ENCODE peak calls at places on chromosomes 12 and 14, in four cellular contexts. One of them, this sample, is unnamed. For H3K9me3 and H3K36me3, the result is how much of the 10 kb centered on the place peaks cover.

GRCh38 chr14:33564774-33565630 is 385.9 kb downstream of the EGLN3 start:
- DNase-seq in DND-41: no peak
- DNase-seq in lower lobe of right lung: no peak
- DNase-seq in effector memory CD4-positive, alpha-beta T cell: no peak
- DNase-seq in this sample: peak

GRCh38 chr14:67798731-67799130 is 17.7 kb downstream of the ZFYVE26 start:
- DNase-seq in DND-41: no peak
- DNase-seq in lower lobe of right lung: no peak
- DNase-seq in effector memory CD4-positive, alpha-beta T cell: no peak
- DNase-seq in this sample: no peak

GRCh38 chr12:49369723-49370145 is 2.5 kb downstream of the SPATS2 start:
- DNase-seq in effector memory CD4-positive, alpha-beta T cell: no peak
- DNase-seq in lower lobe of right lung: no peak
- DNase-seq in DND-41: peak
- DNase-seq in this sample: peak

GRCh38 chr12:89439946-89440345 is 84.7 kb downstream of the GALNT4 start:
- DNase-seq in DND-41: no peak
- DNase-seq in lower lobe of right lung: no peak
- DNase-seq in effector memory CD4-positive, alpha-beta T cell: no peak
- DNase-seq in this sample: no peak

GRCh38 chr12:39632670-39633069 is 13.1 kb upstream of the ABCD2 start:
- DNase-seq in DND-41: no peak
- DNase-seq in lower lobe of right lung: no peak
- DNase-seq in effector memory CD4-positive, alpha-beta T cell: no peak
- DNase-seq in this sample: no peak

GRCh38 chr12:67434653-67435375 is 165.7 kb downstream of the CAND1 start:
- DNase-seq in effector memory CD4-positive, alpha-beta T cell: no peak
- DNase-seq in lower lobe of right lung: no peak
- DNase-seq in DND-41: no peak
- DNase-seq in this sample: peak

GRCh38 chr12:56593909-56594621 is 36.1 kb downstream of the BAZ2A start:
- DNase-seq in effector memory CD4-positive, alpha-beta T cell: peak
- DNase-seq in lower lobe of right lung: no peak
- DNase-seq in DND-41: peak
- DNase-seq in this sample: peak

GRCh38 chr12:117818400-117818799 is 150.4 kb downstream of the KSR2 start:
- DNase-seq in lower lobe of right lung: no peak
- DNase-seq in DND-41: peak
- DNase-seq in effector memory CD4-positive, alpha-beta T cell: no peak
- DNase-seq in this sample: no peak

GRCh38 chr14:69708586-69709169 is 58.3 kb upstream of the SRSF5 start:
- DNase-seq in DND-41: peak
- DNase-seq in effector memory CD4-positive, alpha-beta T cell: no peak
- DNase-seq in lower lobe of right lung: no peak
- DNase-seq in this sample: no peak

GRCh38 chr14:92440345-92441003 is 73.1 kb upstream of the RIN3 start:
- DNase-seq in lower lobe of right lung: no peak
- DNase-seq in DND-41: no peak
- DNase-seq in effector memory CD4-positive, alpha-beta T cell: no peak
- DNase-seq in this sample: no peak

GRCh38 chr12:50187084-50187900 is 20.1 kb upstream of the CERS5 start:
- DNase-seq in lower lobe of right lung: no peak
- DNase-seq in effector memory CD4-positive, alpha-beta T cell: no peak
- DNase-seq in DND-41: no peak
- DNase-seq in this sample: peak

GRCh38 chr14:91288876-91289275 is 44.4 kb upstream of the GPR68 start:
- DNase-seq in lower lobe of right lung: peak
- DNase-seq in effector memory CD4-positive, alpha-beta T cell: no peak
- DNase-seq in DND-41: no peak
- DNase-seq in this sample: no peak

GRCh38 chr14:57835751-57836150 is 30.1 kb downstream of the SLC35F4 start:
- DNase-seq in effector memory CD4-positive, alpha-beta T cell: no peak
- DNase-seq in DND-41: no peak
- DNase-seq in lower lobe of right lung: no peak
- DNase-seq in this sample: no peak

GRCh38 chr12:93050026-93050747 is 121.1 kb upstream of the EEA1 start:
- DNase-seq in DND-41: no peak
- DNase-seq in lower lobe of right lung: no peak
- DNase-seq in effector memory CD4-positive, alpha-beta T cell: no peak
- DNase-seq in this sample: no peak

GRCh38 chr12:46082473-46082872 is 92.1 kb upstream of the SCAF11 start:
- DNase-seq in lower lobe of right lung: no peak
- DNase-seq in effector memory CD4-positive, alpha-beta T cell: no peak
- DNase-seq in DND-41: no peak
- DNase-seq in this sample: no peak

GRCh38 chr12:25249951-25250738 is 584 bp downstream of the KRAS start:
- DNase-seq in effector memory CD4-positive, alpha-beta T cell: peak
- DNase-seq in lower lobe of right lung: peak
- DNase-seq in DND-41: peak
- DNase-seq in this sample: peak

GRCh38 chr14:100824946-100825690 is 800 bp upstream of the MEG3 start:
- DNase-seq in effector memory CD4-positive, alpha-beta T cell: no peak
- DNase-seq in DND-41: no peak
- DNase-seq in lower lobe of right lung: no peak
- DNase-seq in this sample: no peak

GRCh38 chr12:124450376-124450750 is 117.0 kb downstream of the NCOR2 start:
- DNase-seq in lower lobe of right lung: no peak
- DNase-seq in DND-41: no peak
- DNase-seq in effector memory CD4-positive, alpha-beta T cell: no peak
- DNase-seq in this sample: no peak

GRCh38 chr12:1544991-1545700 is 49.2 kb downstream of the FBXL14 start:
- DNase-seq in DND-41: no peak
- DNase-seq in effector memory CD4-positive, alpha-beta T cell: no peak
- DNase-seq in lower lobe of right lung: no peak
- DNase-seq in this sample: peak

GRCh38 chr14:90785474-90785873 is 30.8 kb downstream of the TTC7B start:
- DNase-seq in effector memory CD4-positive, alpha-beta T cell: no peak
- DNase-seq in DND-41: no peak
- DNase-seq in lower lobe of right lung: no peak
- DNase-seq in this sample: peak

GRCh38 chr12:107845980-107846659 is 71.6 kb downstream of the ASCL4 start:
- DNase-seq in DND-41: no peak
- DNase-seq in effector memory CD4-positive, alpha-beta T cell: no peak
- DNase-seq in lower lobe of right lung: no peak
- DNase-seq in this sample: peak

GRCh38 chr12:131092911-131093901 is 139.5 kb downstream of the ADGRD1 start:
- DNase-seq in DND-41: peak
- DNase-seq in lower lobe of right lung: peak
- DNase-seq in effector memory CD4-positive, alpha-beta T cell: no peak
- DNase-seq in this sample: peak

GRCh38 chr14:61287196-61287595 is 6.1 kb upstream of the TMEM30B start:
- DNase-seq in lower lobe of right lung: no peak
- DNase-seq in DND-41: no peak
- DNase-seq in effector memory CD4-positive, alpha-beta T cell: no peak
- DNase-seq in this sample: no peak

GRCh38 chr14:53494587-53494986 is 341.5 kb upstream of the DDHD1 start:
- DNase-seq in DND-41: no peak
- DNase-seq in effector memory CD4-positive, alpha-beta T cell: no peak
- DNase-seq in lower lobe of right lung: no peak
- DNase-seq in this sample: no peak

GRCh38 chr12:6618483-6618882 is 11.3 kb upstream of the CHD4 start:
- DNase-seq in effector memory CD4-positive, alpha-beta T cell: no peak
- DNase-seq in DND-41: no peak
- DNase-seq in lower lobe of right lung: no peak
- DNase-seq in this sample: no peak

GRCh38 chr12:6614513-6615177 is 7.5 kb upstream of the CHD4 start:
- DNase-seq in lower lobe of right lung: no peak
- DNase-seq in effector memory CD4-positive, alpha-beta T cell: no peak
- DNase-seq in DND-41: no peak
- DNase-seq in this sample: no peak

GRCh38 chr12:6615802-6616201 is 8.6 kb upstream of the CHD4 start:
- DNase-seq in effector memory CD4-positive, alpha-beta T cell: no peak
- DNase-seq in DND-41: no peak
- DNase-seq in lower lobe of right lung: no peak
- DNase-seq in this sample: no peak

GRCh38 chr12:6620885-6621274 is 13.7 kb upstream of the CHD4 start:
- DNase-seq in effector memory CD4-positive, alpha-beta T cell: no peak
- DNase-seq in lower lobe of right lung: no peak
- DNase-seq in DND-41: no peak
- DNase-seq in this sample: no peak

DNA sequence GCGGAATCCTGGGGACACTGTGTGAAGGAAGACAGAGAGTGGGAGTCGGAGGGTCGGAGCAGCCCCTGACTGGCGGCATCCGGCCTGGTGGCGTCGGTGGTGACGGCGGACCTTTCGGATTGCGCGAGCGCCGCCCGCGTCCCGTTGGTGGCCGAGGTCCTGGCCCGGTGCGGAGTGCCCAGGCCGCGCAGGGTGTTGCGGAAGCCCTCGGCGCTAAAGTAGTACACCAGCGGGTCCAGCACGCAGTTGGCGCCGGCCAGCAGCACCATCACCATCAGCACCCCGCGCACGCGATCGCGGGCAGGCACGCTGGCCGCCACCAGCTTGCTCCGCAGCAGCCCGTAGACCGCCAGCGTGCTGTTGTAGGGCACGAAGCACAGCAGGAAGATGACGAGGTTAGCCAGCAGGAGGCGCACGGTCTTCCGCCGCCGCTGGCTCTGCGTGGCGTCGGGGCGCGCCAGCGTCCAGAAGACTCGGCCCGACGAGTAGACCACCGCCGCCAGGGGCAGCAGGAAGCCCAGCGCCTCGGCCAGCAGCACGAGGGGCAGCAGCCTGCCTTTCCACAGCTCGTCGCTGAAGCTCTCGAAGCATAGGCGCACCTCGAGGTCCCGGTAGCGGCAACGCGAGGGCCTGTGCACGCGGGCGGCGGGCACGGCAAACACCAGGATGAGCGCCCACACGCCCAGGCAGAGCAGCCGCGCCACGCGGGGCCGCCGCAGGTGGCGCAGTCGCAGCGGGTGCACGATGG is 13.1 kb upstream of the CHD4 start:
- DNase-seq in lower lobe of right lung: peak
- DNase-seq in DND-41: no peak
- DNase-seq in effector memory CD4-positive, alpha-beta T cell: peak
- DNase-seq in this sample: no peak
- H3K4me3 ChIP-seq in lower lobe of right lung: peak
- H3K4me3 ChIP-seq in DND-41: no peak
- H3K4me3 ChIP-seq in effector memory CD4-positive, alpha-beta T cell: peak
- H3K4me3 ChIP-seq in this sample: no peak

GRCh38 chr12:94143444-94143843 is 4.9 kb upstream of the PLXNC1 start:
- DNase-seq in DND-41: no peak
- DNase-seq in effector memory CD4-positive, alpha-beta T cell: no peak
- DNase-seq in lower lobe of right lung: no peak
- DNase-seq in this sample: no peak

GRCh38 chr12:94145231-94145979 is 3.0 kb upstream of the PLXNC1 start:
- DNase-seq in lower lobe of right lung: no peak
- DNase-seq in effector memory CD4-positive, alpha-beta T cell: no peak
- DNase-seq in DND-41: no peak
- DNase-seq in this sample: no peak

GRCh38 chr12:94147377-94147990 is 893 bp upstream of the PLXNC1 start:
- DNase-seq in effector memory CD4-positive, alpha-beta T cell: no peak
- DNase-seq in DND-41: no peak
- DNase-seq in lower lobe of right lung: no peak
- DNase-seq in this sample: no peak

GRCh38 chr12:94147991-94148840 is at the start of gene PLXNC1:
- DNase-seq in DND-41: peak
- DNase-seq in lower lobe of right lung: peak
- DNase-seq in effector memory CD4-positive, alpha-beta T cell: peak
- DNase-seq in this sample: peak

GRCh38 chr12:94146166-94146565 is 2.2 kb upstream of the PLXNC1 start:
- DNase-seq in lower lobe of right lung: no peak
- DNase-seq in effector memory CD4-positive, alpha-beta T cell: no peak
- DNase-seq in DND-41: no peak
- DNase-seq in this sample: no peak
- H3K9me3 ChIP-seq in lower lobe of right lung: under half
- H3K9me3 ChIP-seq in effector memory CD4-positive, alpha-beta T cell: under half
- H3K9me3 ChIP-seq in DND-41: under half
- H3K9me3 ChIP-seq in this sample: under half

DNA sequence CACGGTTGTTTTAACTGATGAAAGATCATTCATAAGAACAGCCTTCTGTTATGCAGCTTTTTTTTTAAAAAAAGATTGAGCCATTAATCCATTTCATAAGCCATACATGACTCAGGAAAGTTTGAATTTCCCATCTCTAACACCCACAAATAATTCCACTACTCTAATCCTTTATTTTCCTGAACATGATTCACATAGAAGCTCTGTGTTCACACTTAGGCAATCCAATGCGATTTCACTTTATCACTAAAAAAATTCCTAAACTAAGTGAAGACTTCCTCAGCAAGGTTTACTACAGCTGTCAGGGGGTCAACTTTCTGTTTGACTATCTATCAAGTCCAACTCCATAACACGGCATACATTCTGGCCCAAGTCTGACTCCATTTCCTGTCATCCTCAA is 25.9 kb downstream of the PKP2 start:
- DNase-seq in effector memory CD4-positive, alpha-beta T cell: no peak
- DNase-seq in lower lobe of right lung: no peak
- DNase-seq in DND-41: no peak
- DNase-seq in this sample: no peak
- H3K36me3 ChIP-seq in effector memory CD4-positive, alpha-beta T cell: under half
- H3K36me3 ChIP-seq in lower lobe of right lung: under half
- H3K36me3 ChIP-seq in DND-41: under half
- H3K36me3 ChIP-seq in this sample: under half

GRCh38 chr14:102508774-102509743 is 517 bp downstream of the ANKRD9 start:
- DNase-seq in lower lobe of right lung: peak
- DNase-seq in effector memory CD4-positive, alpha-beta T cell: peak
- DNase-seq in DND-41: no peak
- DNase-seq in this sample: peak

GRCh38 chr14:102511538-102511937 is 2.0 kb upstream of the ANKRD9 start:
- DNase-seq in DND-41: no peak
- DNase-seq in effector memory CD4-positive, alpha-beta T cell: no peak
- DNase-seq in lower lobe of right lung: no peak
- DNase-seq in this sample: no peak

GRCh38 chr14:102509744-102510615 is at the start of gene ANKRD9:
- DNase-seq in lower lobe of right lung: peak
- DNase-seq in DND-41: no peak
- DNase-seq in effector memory CD4-positive, alpha-beta T cell: peak
- DNase-seq in this sample: peak

GRCh38 chr14:102512713-102513373 is 3.3 kb upstream of the ANKRD9 start:
- DNase-seq in DND-41: no peak
- DNase-seq in effector memory CD4-positive, alpha-beta T cell: no peak
- DNase-seq in lower lobe of right lung: no peak
- DNase-seq in this sample: no peak

DNA sequence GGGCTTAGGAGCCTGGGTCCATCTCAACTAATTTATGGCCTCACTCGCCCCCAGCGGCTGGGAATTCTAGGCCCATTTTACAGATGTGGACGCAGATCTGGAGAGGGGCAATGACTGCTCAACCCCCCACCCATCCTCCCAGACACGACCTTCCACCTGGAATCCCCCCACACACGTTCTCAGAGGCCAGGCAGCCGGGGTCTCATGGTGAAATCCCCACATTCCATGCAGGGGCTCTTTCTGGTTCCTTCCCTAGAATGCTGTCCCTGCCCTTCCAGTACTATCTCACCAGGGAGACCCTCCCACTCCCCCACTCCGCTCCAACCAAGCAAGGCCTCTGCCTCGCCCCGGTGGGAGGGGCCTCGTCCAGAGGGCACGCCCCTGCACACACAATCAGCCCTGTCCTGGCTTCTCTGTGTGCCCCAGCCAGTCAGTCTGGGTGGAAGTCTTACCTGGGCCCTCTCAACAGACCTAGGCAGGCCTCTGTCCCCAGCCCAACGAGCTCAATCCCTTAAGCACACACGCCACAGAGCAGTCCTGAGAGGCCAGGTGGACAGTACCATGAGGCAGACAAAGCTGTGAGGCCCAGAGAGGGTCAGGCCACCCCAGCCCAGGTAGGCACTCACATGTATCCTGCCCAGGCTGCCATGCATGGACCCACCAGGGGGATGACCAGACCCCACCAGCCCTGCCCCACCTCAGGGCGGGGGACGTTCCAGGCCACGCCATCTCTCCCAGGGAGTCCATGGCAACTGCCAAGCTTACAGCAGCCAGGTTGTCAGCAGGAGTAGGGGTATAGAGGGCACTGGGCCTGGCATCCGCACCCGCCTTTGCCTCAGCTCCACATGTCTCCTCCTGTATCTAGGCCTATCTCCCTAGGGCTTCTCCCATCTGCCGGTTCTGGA is 1.3 kb upstream of the ANKRD9 start:
- DNase-seq in DND-41: no peak
- DNase-seq in lower lobe of right lung: no peak
- DNase-seq in effector memory CD4-positive, alpha-beta T cell: no peak
- DNase-seq in this sample: no peak
- H3K4me3 ChIP-seq in DND-41: no peak
- H3K4me3 ChIP-seq in lower lobe of right lung: peak
- H3K4me3 ChIP-seq in effector memory CD4-positive, alpha-beta T cell: peak
- H3K4me3 ChIP-seq in this sample: no peak